ENCODE peak calls at places on chromosomes 1 and 21, in nine cellular contexts. Z is NCI-H1105; C is spleen; D is GM12891; J is GM20000; I is HCT116; X is cardiac fibroblast; H is anterior cingulate cortex; R is stimulated activated CD4-positive, alpha-beta T cell treated with anti-CD3 and anti-CD28 coated beads, Interleukin-4, amount 100 ng/mL, for 48 hours. E is an unnamed sample.

GRCh38 chr1:223143760-223144248 is 756 bp upstream of the TLR5 start:
- DNase-seq in R (no peak), H (peak; percentile 7), X (no peak), D (no peak), Z (peak; percentile 84), J (peak; percentile 62), C (peak; percentile 79), I (no peak), E (no peak)

GRCh38 chr1:12275370-12275769 is 45.5 kb downstream of the VPS13D start:
- DNase-seq in H (peak; percentile 6), D (peak; percentile 11), R (peak; percentile 44), I (no peak), X (peak; percentile 45), J (peak; percentile 22), Z (no peak), C (no peak), E (no peak)

GRCh38 chr1:13576926-13577325 is 6.7 kb upstream of the PDPN start:
- DNase-seq in Z (no peak), H (no peak), D (no peak), X (no peak), R (no peak), C (no peak), I (no peak), J (no peak), E (no peak)

GRCh38 chr1:186188736-186189135 is 186.3 kb downstream of the TPR start:
- DNase-seq in D (no peak), R (no peak), H (no peak), X (peak; percentile 64), I (no peak), Z (no peak), J (no peak), C (no peak), E (no peak)

GRCh38 chr1:228471762-228472398 is 15.3 kb upstream of the RNF187 start:
- DNase-seq in I (peak; percentile 49), J (peak; percentile 65), Z (no peak), H (no peak), R (no peak), C (no peak), X (peak; percentile 74), D (no peak), E (no peak)

GRCh38 chr1:25782608-25783201 is 17.3 kb upstream of the SELENON start:
- DNase-seq in C (no peak), H (no peak), I (no peak), D (no peak), J (no peak), R (no peak), X (no peak), Z (no peak), E (no peak)

GRCh38 chr1:67429528-67430357 is 459 bp downstream of the SERBP1 start:
- DNase-seq in I (no peak), R (peak; percentile 19), J (no peak), D (no peak), Z (peak; percentile 24), C (peak; percentile 89), X (peak; percentile 17), H (peak; percentile 51), E (peak; percentile 52)

GRCh38 chr1:38064232-38064903 is 17.8 kb upstream of the POU3F1 start:
- DNase-seq in J (no peak), C (no peak), X (peak; percentile 68), H (no peak), Z (no peak), I (peak; percentile 64), R (no peak), D (no peak), E (no peak)

GRCh38 chr1:50976890-50977574 is 7.0 kb downstream of the CDKN2C start:
- DNase-seq in X (peak; percentile 69), R (no peak), D (peak; percentile 24), H (peak; percentile 33), C (no peak), I (no peak), J (peak; percentile 79), Z (peak; percentile 76), E (no peak)

GRCh38 chr21:33078907-33079582 is 9.1 kb downstream of the OLIG1 start:
- DNase-seq in I (peak; percentile 70), J (peak; percentile 87), Z (no peak), H (peak; percentile 68), X (peak; percentile 53), D (peak; percentile 74), R (no peak), C (no peak), E (no peak)

GRCh38 chr1:44705938-44706337 is 25.0 kb downstream of the RNU5D-1 start:
- DNase-seq in X (no peak), H (no peak), J (no peak), Z (no peak), R (no peak), C (peak; percentile 34), I (no peak), D (no peak), E (no peak)

GRCh38 chr1:221723018-221723917 is 18.6 kb downstream of the DUSP10 start:
- DNase-seq in R (no peak), I (no peak), X (no peak), Z (no peak), C (no peak), D (no peak), J (no peak), H (no peak), E (no peak)

GRCh38 chr1:180966310-180966709 is 53.6 kb downstream of the KIAA1614 start:
- DNase-seq in Z (no peak), X (no peak), I (no peak), H (no peak), J (no peak), C (no peak), D (no peak), R (no peak), E (no peak)

GRCh38 chr1:168947039-168947438 is 159.5 kb upstream of the ATP1B1 start:
- DNase-seq in H (no peak), X (no peak), R (no peak), D (no peak), Z (no peak), C (no peak), J (no peak), I (no peak), E (no peak)

GRCh38 chr1:26275580-26276431 is 4.1 kb upstream of the SH3BGRL3 start:
- DNase-seq in R (peak; percentile 72), X (peak; percentile 95), J (peak; percentile 80), C (peak; percentile 88), H (no peak), I (peak; percentile 80), Z (peak; percentile 43), D (peak; percentile 69), E (peak; percentile 81)

GRCh38 chr1:68378296-68379084 is 71.3 kb downstream of the RPE65 start:
- DNase-seq in X (peak; percentile 54), J (no peak), Z (no peak), R (no peak), I (peak; percentile 77), D (no peak), C (no peak), H (no peak), E (no peak)

GRCh38 chr1:24898152-24898908 is 31.7 kb downstream of the RUNX3 start:
- DNase-seq in J (peak; percentile 83), I (peak; percentile 10), C (peak; percentile 87), R (peak; percentile 48), Z (no peak), X (peak; percentile 49), H (no peak), D (peak; percentile 75), E (peak; percentile 60)